ENCODE peak calls at places on chromosome 21, in eight cellular contexts. F, Q, E, P, N, G, O and U are unnamed samples. For H3K4me1, the result is how much of the 10 kb centered on the place peaks cover.

GRCh38 chr21:37208056-37208705 is 59.0 kb downstream of the VPS26C start:
- DNase-seq in F (peak), Q (no peak), E (peak), P (no peak), N (peak), G (peak), O (no peak), U (peak)

GRCh38 chr21:31459457-31459856 is 115.4 kb upstream of the TIAM1 start:
- DNase-seq in F (no peak), Q (no peak), E (no peak), P (no peak), N (no peak), G (no peak), O (peak), U (no peak)

GRCh38 chr21:45318556-45319341 is 31.1 kb upstream of the POFUT2 start:
- DNase-seq in F (peak), Q (peak), E (peak), P (no peak), N (peak), G (peak), O (peak), U (peak)

GRCh38 chr21:32044205-32044874 is 171.5 kb downstream of the HUNK start:
- DNase-seq in F (no peak), Q (no peak), E (no peak), P (no peak), N (no peak), G (no peak), O (no peak), U (no peak)

GRCh38 chr21:25409992-25410391 is 197.3 kb downstream of the MRPL39 start:
- DNase-seq in F (no peak), Q (no peak), E (no peak), P (no peak), N (no peak), G (no peak), O (no peak), U (no peak)

GRCh38 chr21:44842721-44843445 is 25.0 kb upstream of the SUMO3 start:
- DNase-seq in F (no peak), Q (no peak), E (no peak), P (no peak), N (no peak), G (no peak), O (no peak), U (no peak)

GRCh38 chr21:44932366-44933181 is 7.3 kb upstream of the SLX9 start:
- DNase-seq in F (no peak), Q (no peak), E (peak), P (no peak), N (peak), G (peak), O (peak), U (peak)

GRCh38 chr21:17438642-17439041 is 74.2 kb upstream of the CXADR start:
- DNase-seq in F (no peak), Q (no peak), E (no peak), P (no peak), N (no peak), G (no peak), O (no peak), U (no peak)

GRCh38 chr21:16571594-16571993 is 841.8 kb downstream of the USP25 start:
- DNase-seq in F (no peak), Q (no peak), E (no peak), P (no peak), N (no peak), G (no peak), O (no peak), U (no peak)

GRCh38 chr21:40015818-40016217 is 148.6 kb downstream of the PCP4 start:
- DNase-seq in F (no peak), Q (no peak), E (no peak), P (no peak), N (no peak), G (no peak), O (no peak), U (no peak)

GRCh38 chr21:44496196-44496899 is 41.0 kb downstream of the LRRC3 start:
- DNase-seq in F (no peak), Q (no peak), E (no peak), P (no peak), N (no peak), G (no peak), O (no peak), U (peak)

GRCh38 chr21:28256420-28256831 is 736.3 kb downstream of the LTN1 start:
- DNase-seq in F (no peak), Q (peak), E (no peak), P (no peak), N (no peak), G (no peak), O (peak), U (no peak)

GRCh38 chr21:17612023-17612564 is 607 bp downstream of the BTG3 start:
- DNase-seq in F (peak), Q (peak), E (peak), P (peak), N (peak), G (peak), O (peak), U (peak)

GRCh38 chr21:25385912-25386474 is 221.3 kb downstream of the MRPL39 start:
- DNase-seq in F (peak), Q (peak), E (peak), P (no peak), N (no peak), G (no peak), O (peak), U (no peak)

GRCh38 chr21:32096411-32096810 is 182.4 kb downstream of the MIS18A start:
- DNase-seq in F (no peak), Q (no peak), E (no peak), P (no peak), N (no peak), G (no peak), O (peak), U (no peak)

GRCh38 chr21:44615881-44616590 is 4.2 kb downstream of the KRTAP10-8 start:
- DNase-seq in F (no peak), Q (no peak), E (peak), P (no peak), N (no peak), G (peak), O (no peak), U (peak)

GRCh38 chr21:36587388-36587787 is 107.5 kb upstream of the CLDN14 start:
- DNase-seq in F (no peak), Q (peak), E (no peak), P (no peak), N (no peak), G (no peak), O (peak), U (no peak)

GRCh38 chr21:44471341-44471740 is 16.0 kb downstream of the LRRC3 start:
- DNase-seq in F (no peak), Q (no peak), E (no peak), P (no peak), N (no peak), G (no peak), O (no peak), U (no peak)

GRCh38 chr21:30340714-30341573 is 3.5 kb upstream of the KRTAP27-1 start:
- DNase-seq in F (peak), Q (peak), E (peak), P (peak), N (peak), G (peak), O (peak), U (no peak)

GRCh38 chr21:31530364-31530763 is 129.1 kb upstream of the SOD1 start:
- DNase-seq in F (no peak), Q (no peak), E (no peak), P (no peak), N (no peak), G (no peak), O (no peak), U (no peak)

GRCh38 chr21:45032977-45033705 is 41.2 kb upstream of the ADARB1 start:
- DNase-seq in F (no peak), Q (no peak), E (no peak), P (no peak), N (no peak), G (peak), O (no peak), U (peak)

GRCh38 chr21:36658926-36659325 is 40.0 kb upstream of the SIM2 start:
- DNase-seq in F (no peak), Q (no peak), E (no peak), P (no peak), N (no peak), G (no peak), O (peak), U (no peak)

GRCh38 chr21:37324558-37324957 is 42.0 kb upstream of the DYRK1A start:
- DNase-seq in F (no peak), Q (no peak), E (no peak), P (no peak), N (no peak), G (no peak), O (no peak), U (no peak)

GRCh38 chr21:17105972-17106371 is 406.9 kb upstream of the CXADR start:
- DNase-seq in F (no peak), Q (no peak), E (no peak), P (no peak), N (no peak), G (no peak), O (no peak), U (no peak)

GRCh38 chr21:14977814-14978213 is 87.0 kb downstream of the NRIP1 start:
- DNase-seq in F (no peak), Q (no peak), E (no peak), P (no peak), N (no peak), G (no peak), O (no peak), U (no peak)

GRCh38 chr21:29246614-29247013 is 52.1 kb upstream of the BACH1 start:
- DNase-seq in F (no peak), Q (no peak), E (no peak), P (no peak), N (no peak), G (no peak), O (no peak), U (no peak)

GRCh38 chr21:36627242-36627641 is 71.7 kb upstream of the SIM2 start:
- DNase-seq in F (no peak), Q (peak), E (no peak), P (no peak), N (no peak), G (no peak), O (no peak), U (no peak)

GRCh38 chr21:29192999-29193563 is 62.6 kb downstream of the MAP3K7CL start:
- DNase-seq in F (no peak), Q (no peak), E (no peak), P (no peak), N (no peak), G (no peak), O (no peak), U (no peak)

GRCh38 chr21:22468893-22469292 is 1470.7 kb downstream of the NCAM2 start:
- DNase-seq in F (no peak), Q (no peak), E (no peak), P (no peak), N (no peak), G (no peak), O (no peak), U (no peak)

GRCh38 chr21:16145479-16145878 is 415.7 kb downstream of the USP25 start:
- DNase-seq in F (no peak), Q (no peak), E (peak), P (no peak), N (no peak), G (no peak), O (no peak), U (peak)

GRCh38 chr21:39927304-39927886 is 60.2 kb downstream of the PCP4 start:
- DNase-seq in F (peak), Q (no peak), E (no peak), P (no peak), N (no peak), G (no peak), O (no peak), U (no peak)

GRCh38 chr21:46503922-46504539 is 45.3 kb downstream of the DIP2A start:
- DNase-seq in F (no peak), Q (no peak), E (no peak), P (no peak), N (no peak), G (no peak), O (no peak), U (no peak)

GRCh38 chr21:46507562-46507961 is 48.9 kb downstream of the DIP2A start:
- DNase-seq in F (no peak), Q (no peak), E (no peak), P (no peak), N (no peak), G (no peak), O (no peak), U (no peak)

GRCh38 chr21:46509760-46510159 is 51.1 kb downstream of the DIP2A start:
- DNase-seq in F (peak), Q (peak), E (peak), P (peak), N (peak), G (peak), O (no peak), U (no peak)

GRCh38 chr21:46500224-46500861 is 41.7 kb downstream of the DIP2A start:
- DNase-seq in F (no peak), Q (peak), E (no peak), P (no peak), N (no peak), G (no peak), O (no peak), U (no peak)

DNA sequence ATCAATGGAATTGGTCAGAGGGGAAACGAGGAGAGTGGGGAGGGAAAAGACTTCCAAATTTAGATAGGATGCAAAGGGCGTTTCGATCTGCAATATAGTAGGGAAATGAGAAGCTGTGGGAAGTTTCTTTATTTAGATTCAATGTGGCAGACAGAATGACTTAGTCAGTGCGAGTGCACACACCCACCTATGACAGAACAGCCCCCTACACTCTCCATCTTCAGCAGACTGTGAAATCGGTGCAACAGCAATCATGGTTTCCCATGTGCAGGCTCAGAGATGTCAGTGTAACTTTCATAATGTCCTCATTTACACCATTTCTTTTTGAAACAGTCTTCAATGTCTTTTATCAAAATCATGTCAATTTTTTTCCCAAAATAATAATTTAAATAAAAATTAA is 46.0 kb downstream of the DIP2A start:
- DNase-seq in F (no peak), Q (no peak), E (no peak), P (no peak), N (no peak), G (no peak), O (no peak), U (no peak)
- H3K4me1 ChIP-seq in F (under half), Q (under half), E (under half), P (under half), N (under half), G (under half), O (under half), U (under half)

GRCh38 chr21:35052786-35053185 is 3.7 kb upstream of the RUNX1 start:
- DNase-seq in F (no peak), Q (no peak), E (no peak), P (no peak), N (no peak), G (no peak), O (no peak), U (no peak)
- H3K4me1 ChIP-seq in F (half or more), Q (under half), E (under half), P (under half), N (under half), G (under half), O (under half), U (under half)

GRCh38 chr21:35024071-35024420 is 25.1 kb downstream of the RUNX1 start:
- DNase-seq in F (no peak), Q (no peak), E (no peak), P (no peak), N (no peak), G (no peak), O (peak), U (no peak)

GRCh38 chr21:35024475-35024874 is 24.6 kb downstream of the RUNX1 start:
- DNase-seq in F (no peak), Q (no peak), E (no peak), P (no peak), N (no peak), G (no peak), O (no peak), U (no peak)

GRCh38 chr21:35026153-35026499 is 23.0 kb downstream of the RUNX1 start:
- DNase-seq in F (no peak), Q (no peak), E (no peak), P (no peak), N (no peak), G (no peak), O (no peak), U (no peak)

GRCh38 chr21:35026617-35027557 is 22.2 kb downstream of the RUNX1 start:
- DNase-seq in F (peak), Q (peak), E (no peak), P (peak), N (peak), G (peak), O (peak), U (peak)

DNA sequence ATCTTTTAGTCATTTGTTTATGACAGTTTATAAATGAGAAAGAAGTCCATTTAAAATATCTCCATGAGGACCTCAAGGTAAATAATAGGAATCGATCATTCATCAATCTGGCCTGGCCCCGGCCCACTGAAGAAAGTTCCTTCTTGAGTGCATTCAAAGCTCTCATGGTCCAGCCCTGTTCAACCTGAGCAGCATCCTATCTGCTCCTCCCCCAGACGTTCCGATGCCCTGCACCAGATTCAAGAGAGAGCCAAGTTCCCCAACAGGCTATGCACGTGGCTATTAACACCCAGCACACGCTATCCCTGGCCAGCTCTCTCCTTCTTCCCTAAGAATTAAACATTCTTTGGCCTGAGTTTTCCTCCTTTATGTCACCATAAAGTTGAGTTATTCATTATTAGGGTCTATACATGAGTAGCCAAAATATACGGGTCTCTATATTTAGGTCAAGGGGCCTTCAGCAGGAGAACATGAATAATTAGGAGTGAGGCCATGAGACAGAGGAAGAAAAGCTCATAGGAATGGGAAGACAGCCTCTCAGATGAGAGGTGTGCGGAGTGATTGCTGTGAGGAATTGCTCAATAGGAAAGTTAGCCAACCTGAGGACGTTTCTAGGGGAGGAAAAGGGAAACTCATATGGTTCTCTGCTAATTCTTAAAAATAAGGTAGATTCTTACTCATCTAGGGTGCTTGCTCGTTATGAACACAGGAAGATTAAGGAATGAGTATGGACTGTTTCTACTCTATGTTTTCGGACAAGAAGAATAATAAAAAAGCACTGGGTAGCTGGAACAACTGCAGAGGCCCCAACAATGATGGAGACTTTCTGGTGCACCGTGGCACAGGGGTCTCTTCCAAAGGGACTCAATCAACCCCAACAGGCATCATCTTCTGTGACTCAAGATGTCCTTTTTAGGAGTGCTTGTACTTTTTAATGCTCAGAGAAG is 23.6 kb downstream of the RUNX1 start:
- DNase-seq in F (no peak), Q (no peak), E (no peak), P (no peak), N (no peak), G (no peak), O (no peak), U (no peak)
- H3K4me1 ChIP-seq in F (under half), Q (under half), E (under half), P (under half), N (under half), G (under half), O (half or more), U (under half)

GRCh38 chr21:38525454-38525853 is 27.2 kb upstream of the ERG start:
- DNase-seq in F (no peak), Q (no peak), E (no peak), P (no peak), N (no peak), G (no peak), O (no peak), U (no peak)
- H3K4me1 ChIP-seq in F (under half), Q (under half), E (under half), P (under half), N (under half), G (under half), O (under half), U (under half)

DNA sequence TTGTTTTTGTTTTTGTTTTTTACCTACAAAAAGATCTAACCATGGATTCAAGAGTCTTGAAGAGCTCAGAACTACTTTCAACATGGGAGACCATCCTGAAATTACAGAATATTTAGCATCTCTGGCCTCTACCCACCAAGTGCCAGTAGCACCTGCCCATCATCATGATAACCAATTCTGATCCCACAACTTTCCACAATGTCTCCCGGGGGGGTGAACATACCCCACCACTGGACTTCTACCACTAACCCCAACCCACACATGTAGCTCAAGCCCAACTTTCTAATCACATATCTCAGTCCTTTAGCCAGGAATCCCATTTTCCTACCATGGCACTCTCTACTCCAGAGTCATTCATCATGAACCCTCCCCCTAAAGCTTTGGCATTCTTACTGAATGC is 15.7 kb upstream of the IFNAR2 start:
- DNase-seq in F (no peak), Q (no peak), E (no peak), P (no peak), N (no peak), G (no peak), O (no peak), U (no peak)
- H3K4me1 ChIP-seq in F (under half), Q (under half), E (under half), P (under half), N (under half), G (under half), O (under half), U (under half)

GRCh38 chr21:43334214-43334958 is 92.5 kb downstream of the SIK1 start:
- DNase-seq in F (no peak), Q (no peak), E (no peak), P (no peak), N (no peak), G (no peak), O (no peak), U (no peak)
- H3K4me1 ChIP-seq in F (under half), Q (under half), E (under half), P (under half), N (under half), G (under half), O (under half), U (under half)

GRCh38 chr21:41687633-41688032 is 79.2 kb downstream of the RIPK4 start:
- DNase-seq in F (no peak), Q (no peak), E (no peak), P (no peak), N (no peak), G (no peak), O (no peak), U (no peak)
- H3K4me1 ChIP-seq in F (under half), Q (under half), E (under half), P (under half), N (under half), G (under half), O (under half), U (under half)

GRCh38 chr21:26819944-26820343 is 25.3 kb downstream of the ADAMTS1 start:
- DNase-seq in F (no peak), Q (no peak), E (no peak), P (no peak), N (no peak), G (no peak), O (no peak), U (no peak)
- H3K4me1 ChIP-seq in F (under half), Q (under half), E (under half), P (under half), N (under half), G (under half), O (under half), U (under half)